ENCODE peak calls at places on chromosomes 4 and X, in seven cellular contexts. V is stimulated activated CD4-positive, alpha-beta T cell treated with anti-CD3 and anti-CD28 coated beads, Interleukin-2, amount 100 ng/mL, for 24 hours; N is Calu3; G is COR-L47; M is iPS-NIHi11; X is EL; K is fibroblast of pulmonary artery. B is an unnamed sample.

GRCh38 chr4:34009951-34010350 is 2234.4 kb downstream of the ARAP2 start:
- DNase-seq in V (no peak), N (no peak), G (no peak), M (no peak), X (no peak), K (no peak), B (no peak)

GRCh38 chr4:16043820-16044554 is 39.8 kb downstream of the PROM1 start:
- DNase-seq in V (no peak), N (no peak), G (no peak), M (no peak), X (no peak), K (no peak), B (no peak)

GRCh38 chrX:149470960-149471359 is 34.1 kb downstream of the IDS start:
- DNase-seq in V (peak; percentile 73), N (peak; percentile 83), G (peak; percentile 42), M (peak; percentile 78), X (peak; percentile 63), K (peak; percentile 65), B (peak; percentile 88)

GRCh38 chr4:130995988-130996387 is 1900.0 kb downstream of the C4orf33 start:
- DNase-seq in V (no peak), N (no peak), G (no peak), M (no peak), X (no peak), K (no peak), B (no peak)

GRCh38 chr4:147340111-147340510 is 140.8 kb upstream of the EDNRA start:
- DNase-seq in V (no peak), N (no peak), G (no peak), M (no peak), X (peak; percentile 61), K (peak; percentile 65), B (no peak)

GRCh38 chr4:10161840-10162239 is 45.2 kb upstream of the WDR1 start:
- DNase-seq in V (peak; percentile 15), N (no peak), G (no peak), M (no peak), X (no peak), K (no peak), B (no peak)

GRCh38 chrX:115972717-115973116 is 197.8 kb upstream of the AGTR2 start:
- DNase-seq in V (no peak), N (no peak), G (no peak), M (no peak), X (peak; percentile 34), K (peak; percentile 15), B (no peak)

GRCh38 chr4:106746451-106746850 is 289.7 kb downstream of the DKK2 start:
- DNase-seq in V (no peak), N (no peak), G (no peak), M (no peak), X (peak; percentile 63), K (peak; percentile 47), B (no peak)

GRCh38 chr4:37607018-37607417 is 79.2 kb downstream of the RELL1 start:
- DNase-seq in V (no peak), N (no peak), G (no peak), M (peak; percentile 35), X (no peak), K (no peak), B (no peak)

GRCh38 chr4:53591372-53591892 is at the start of gene LNX1:
- DNase-seq in V (no peak), N (peak; percentile 88), G (peak; percentile 93), M (peak; percentile 85), X (no peak), K (no peak), B (no peak)

B was measured in activated CD8-positive, alpha-beta memory T cell treated with anti-CD3 and anti-CD28 coated beads for 24 hours.